ENCODE peak calls at places on chromosome 6, in four cellular contexts. I, C, G and K are unnamed samples.
A peak's percentile ranks its signal among the peaks of the same experiment; 100 is the strongest.

GRCh38 chr6:144265061-144265357 is 20.1 kb upstream of the UTRN start:
- DNase-seq in I (no peak), G (peak; percentile 79), C (peak; percentile 92), K (no peak)

GRCh38 chr6:131894735-131895424 is 56.3 kb downstream of the CCN2 start:
- DNase-seq in I (no peak), G (no peak), C (no peak), K (no peak)

GRCh38 chr6:140379919-140380318 is 1005.5 kb upstream of the CITED2 start:
- DNase-seq in C (no peak), G (peak; percentile 16), I (no peak), K (no peak)

GRCh38 chr6:115932481-115932880 is 128.2 kb downstream of the FRK start:
- DNase-seq in I (no peak), C (no peak), G (no peak), K (no peak)

GRCh38 chr6:46501136-46502089 is 10.2 kb upstream of the RCAN2 start:
- DNase-seq in G (peak; percentile 58), C (peak; percentile 18), I (no peak), K (no peak)

GRCh38 chr6:143187173-143187908 is 126.7 kb downstream of the AIG1 start:
- DNase-seq in I (no peak), G (peak; percentile 79), C (no peak), K (no peak)

GRCh38 chr6:18416341-18416679 is 29.2 kb downstream of the RNF144B start:
- DNase-seq in I (no peak), G (no peak), C (no peak), K (no peak)

GRCh38 chr6:44388135-44388487 is 605 bp downstream of the CDC5L start:
- DNase-seq in I (no peak), C (peak; percentile 31), G (peak; percentile 77), K (no peak)

GRCh38 chr6:150176152-150176551 is 33.3 kb downstream of the PPP1R14C start:
- DNase-seq in I (no peak), G (no peak), C (no peak), K (no peak)

GRCh38 chr6:73177221-73177944 is 47.9 kb downstream of the KHDC1L start:
- DNase-seq in G (no peak), I (no peak), C (no peak), K (no peak)

GRCh38 chr6:39841923-39842322 is 49.7 kb downstream of the DAAM2 start:
- DNase-seq in I (no peak), G (no peak), C (no peak), K (no peak)

GRCh38 chr6:39840781-39841180 is 48.6 kb downstream of the DAAM2 start:
- DNase-seq in G (no peak), I (no peak), C (no peak), K (no peak)

GRCh38 chr6:39844866-39845265 is 52.7 kb downstream of the DAAM2 start:
- DNase-seq in G (no peak), I (no peak), C (no peak), K (no peak)

GRCh38 chr6:39841291-39841690 is 49.1 kb downstream of the DAAM2 start:
- DNase-seq in I (peak; percentile 6), C (peak; percentile 66), G (no peak), K (no peak)

GRCh38 chr6:39843305-39844020 is 51.3 kb downstream of the DAAM2 start:
- DNase-seq in C (no peak), I (no peak), G (no peak), K (no peak)
- H4K8ac ChIP-seq in C (no peak overlapping the region), I (no peak overlapping the region), G (no peak overlapping the region), K (no peak overlapping the region)

GRCh38 chr6:156717542-156717941 is 59.6 kb upstream of the ARID1B start:
- DNase-seq in G (no peak), C (no peak), I (no peak), K (no peak)

GRCh38 chr6:156719720-156720563 is 57.2 kb upstream of the ARID1B start:
- DNase-seq in I (no peak), C (peak; percentile 75), G (peak; percentile 98), K (peak; percentile 66)

GRCh38 chr6:156718647-156719394 is 58.4 kb upstream of the ARID1B start:
- DNase-seq in G (peak; percentile 98), C (peak; percentile 51), I (no peak), K (no peak)

GRCh38 chr6:156719395-156719719 is 57.8 kb upstream of the ARID1B start:
- DNase-seq in C (no peak), G (no peak), I (no peak), K (no peak)

GRCh38 chr6:156720739-156721714 is 56.2 kb upstream of the ARID1B start:
- DNase-seq in C (peak; percentile 80), G (peak; percentile 8), I (no peak), K (peak; percentile 65)
- H4K8ac ChIP-seq in C (no peak overlapping the region), G (peak overlapping the region; percentile 26), I (no peak overlapping the region), K (no peak overlapping the region)

GRCh38 chr6:56853541-56853940 is 101.4 kb upstream of the BEND6 start:
- DNase-seq in I (no peak), C (no peak), G (no peak), K (no peak)

GRCh38 chr6:56851541-56852248 is 103.2 kb upstream of the BEND6 start:
- DNase-seq in G (peak; percentile 64), C (peak; percentile 94), I (peak; percentile 66), K (peak; percentile 69)

GRCh38 chr6:56854086-56854485 is 100.8 kb upstream of the BEND6 start:
- DNase-seq in I (no peak), C (peak; percentile 30), G (no peak), K (no peak)

GRCh38 chr6:56852249-56852606 is 102.7 kb upstream of the BEND6 start:
- DNase-seq in C (no peak), G (peak; percentile 16), I (no peak), K (no peak)

DNA sequence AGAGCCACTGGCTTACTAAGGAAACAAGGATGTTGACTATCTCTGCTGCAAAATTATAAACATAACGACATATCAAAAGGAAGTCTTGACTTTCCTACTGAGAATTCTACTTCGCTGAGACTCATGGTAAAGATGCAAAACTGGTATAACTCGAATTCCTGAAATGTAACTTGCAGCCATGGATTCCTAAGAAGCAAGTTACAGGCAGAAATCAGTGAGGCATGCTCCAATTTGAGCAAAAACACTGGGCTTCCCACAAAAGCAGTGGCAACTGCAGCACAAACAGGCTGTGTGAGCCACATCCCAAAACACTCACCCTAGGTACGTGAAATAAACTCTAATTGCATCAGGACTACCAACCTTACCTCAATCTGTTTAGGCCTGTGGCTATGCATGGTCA is 102.3 kb upstream of the BEND6 start:
- DNase-seq in G (peak; percentile 89), C (peak; percentile 50), I (no peak), K (no peak)
- H4K8ac ChIP-seq in G (no peak overlapping the region), C (no peak overlapping the region), I (no peak overlapping the region), K (no peak overlapping the region)

GRCh38 chr6:117520603-117521002 is 38.1 kb downstream of the DCBLD1 start:
- DNase-seq in I (no peak), G (no peak), C (no peak), K (no peak)
- H4K8ac ChIP-seq in I (no peak overlapping the region), G (no peak overlapping the region), C (no peak overlapping the region), K (no peak overlapping the region)

DNA sequence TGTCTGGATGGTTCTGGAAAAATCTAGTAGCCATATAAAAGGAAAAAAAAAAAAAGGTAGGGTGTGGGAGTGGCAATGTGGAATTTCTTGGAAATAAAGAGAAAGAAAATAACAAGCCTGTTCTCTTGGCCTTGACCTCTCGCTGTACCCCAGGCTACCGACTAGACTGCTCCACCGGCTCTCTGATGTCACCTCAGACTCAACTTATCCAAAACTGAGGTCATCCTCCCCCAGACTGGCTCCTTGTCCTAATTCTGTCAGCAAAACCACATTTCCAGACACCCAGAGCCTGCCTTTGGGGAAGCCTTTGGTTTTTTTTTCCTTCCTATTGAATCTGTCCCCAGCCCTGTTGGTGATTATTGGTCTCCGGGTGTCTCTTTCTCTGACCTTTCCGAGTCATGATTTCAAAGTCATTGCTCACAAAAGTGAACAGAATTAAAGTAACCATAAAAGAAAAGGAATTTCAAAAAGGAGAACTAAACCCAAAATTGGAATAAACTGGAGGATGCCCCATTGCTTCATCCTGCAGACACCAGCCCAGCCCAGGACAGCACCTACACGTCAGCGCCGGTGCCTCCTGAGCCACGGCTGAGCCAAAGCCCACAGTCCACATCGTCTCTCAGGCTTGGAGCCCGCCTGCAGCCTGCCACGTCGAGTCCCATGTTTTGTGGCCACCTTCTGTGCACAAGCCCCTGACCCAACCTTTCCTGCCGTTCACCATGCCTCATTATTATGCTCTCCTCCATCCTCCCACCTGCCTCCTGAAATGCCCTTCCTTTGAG is 170.7 kb downstream of the MYLK4 start:
- DNase-seq in C (no peak), G (no peak), I (no peak), K (no peak)
- H4K8ac ChIP-seq in C (no peak overlapping the region), G (no peak overlapping the region), I (no peak overlapping the region), K (no peak overlapping the region)

DNA sequence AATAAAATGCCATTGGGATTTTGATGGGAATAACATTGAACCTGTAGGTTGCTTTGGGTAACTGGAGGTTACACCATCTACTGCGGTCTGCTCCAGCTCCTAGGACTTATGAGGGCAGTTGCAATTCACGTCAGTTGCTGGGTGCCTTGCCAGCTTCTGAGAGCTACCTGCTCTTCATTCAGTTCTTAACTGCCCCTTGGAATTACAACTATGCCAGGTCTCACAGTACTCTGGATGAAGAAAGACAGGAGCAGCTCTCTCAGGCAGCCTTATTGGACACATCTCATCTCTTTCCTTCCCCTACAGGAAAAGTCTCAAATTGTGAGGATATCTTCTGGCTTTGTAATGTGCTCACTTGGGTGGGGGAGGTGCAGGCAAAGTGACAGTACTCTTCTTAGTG is 1643.3 kb downstream of the GRIK2 start:
- DNase-seq in C (peak; percentile 29), G (peak; percentile 83), I (no peak), K (no peak)
- H4K8ac ChIP-seq in C (no peak overlapping the region), G (no peak overlapping the region), I (no peak overlapping the region), K (no peak overlapping the region)

DNA sequence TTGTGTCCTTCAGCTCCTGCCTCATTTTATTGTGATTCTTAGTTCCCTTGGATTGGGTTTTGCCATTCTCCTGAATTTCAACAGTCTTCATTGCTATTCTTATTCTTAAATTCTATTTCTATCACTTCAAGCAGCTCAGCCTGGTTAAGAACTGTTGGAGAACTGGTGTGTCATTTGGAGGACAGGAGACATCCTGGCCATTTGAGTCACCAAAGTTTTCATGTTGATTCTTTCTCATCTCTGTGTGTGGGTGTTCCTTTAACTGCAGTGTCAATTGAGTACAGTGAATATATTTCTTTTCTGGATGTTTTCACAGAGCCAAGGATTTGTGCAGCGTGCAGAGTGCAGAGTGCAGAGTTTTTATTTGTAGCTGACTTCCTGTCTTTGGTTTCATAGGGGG is 33.5 kb upstream of the TFB1M start:
- DNase-seq in C (no peak), I (no peak), G (no peak), K (no peak)
- H4K8ac ChIP-seq in C (no peak overlapping the region), I (no peak overlapping the region), G (no peak overlapping the region), K (no peak overlapping the region)